ENCODE peak calls at places on chromosomes 3 and 15, in eight cellular contexts. A is HuH-7, W is lower leg skin, V is fibroblast of gingiva, H is tibial artery, D is D341Med, Y is KBM-7, M is AG20443. G is an unnamed sample.

GRCh38 chr15:66452421-66452820 is 45.1 kb downstream of the SNAPC5 start:
- DNase-seq in A (no peak), W (no peak), V (no peak), H (no peak), D (no peak), Y (no peak), M (no peak), G (no peak)

GRCh38 chr3:76198086-76198485 is 412.7 kb upstream of the ZNF717 start:
- DNase-seq in A (no peak), W (no peak), V (no peak), H (no peak), D (no peak), Y (no peak), M (no peak), G (no peak)

GRCh38 chr15:83858820-83859505 is 205.0 kb downstream of the ADAMTSL3 start:
- DNase-seq in A (no peak), W (no peak), V (peak; percentile 58), H (no peak), D (no peak), Y (no peak), M (no peak), G (no peak)

GRCh38 chr3:57889807-57890206 is 118.4 kb upstream of the FLNB start:
- DNase-seq in A (no peak), W (no peak), V (peak; percentile 63), H (no peak), D (no peak), Y (no peak), M (peak; percentile 28), G (no peak)

GRCh38 chr15:81939604-81940440 is 106.0 kb downstream of the MEX3B start:
- DNase-seq in A (peak; percentile 12), W (no peak), V (peak; percentile 7), H (no peak), D (peak; percentile 41), Y (peak; percentile 95), M (peak; percentile 16), G (peak; percentile 48)

GRCh38 chr3:113245775-113246174 is 34.4 kb downstream of the BOC start:
- DNase-seq in A (no peak), W (peak; percentile 89), V (peak; percentile 72), H (peak; percentile 73), D (no peak), Y (no peak), M (peak; percentile 71), G (peak; percentile 74)

GRCh38 chr15:93566777-93567176 is 477.8 kb upstream of the RGMA start:
- DNase-seq in A (no peak), W (no peak), V (no peak), H (no peak), D (no peak), Y (no peak), M (no peak), G (no peak)

GRCh38 chr3:115403791-115404190 is 219.5 kb upstream of the GAP43 start:
- DNase-seq in A (no peak), W (no peak), V (no peak), H (no peak), D (no peak), Y (no peak), M (no peak), G (no peak)

GRCh38 chr15:99244306-99244705 is 5.1 kb downstream of the TTC23 start:
- DNase-seq in A (no peak), W (no peak), V (no peak), H (no peak), D (no peak), Y (no peak), M (no peak), G (no peak)

G was measured in MV-4-11.